ENCODE peak calls at places on chromosomes 1 and 21, in four cellular contexts. One of them, this sample, is unnamed.

GRCh38 chr1:201559679-201560162 is 20.8 kb downstream of the NAV1 start:
- DNase-seq in cardiac muscle cell: peak
- DNase-seq in astrocyte of the cerebellum: no peak
- DNase-seq in Peyer's patch: peak
- DNase-seq in this sample: no peak

GRCh38 chr1:27832762-27833161 is 2.2 kb downstream of the PPP1R8 start:
- DNase-seq in cardiac muscle cell: no peak
- DNase-seq in astrocyte of the cerebellum: peak
- DNase-seq in Peyer's patch: no peak
- DNase-seq in this sample: no peak

GRCh38 chr1:119984771-119985170 is 84.7 kb downstream of the NOTCH2 start:
- DNase-seq in astrocyte of the cerebellum: no peak
- DNase-seq in cardiac muscle cell: no peak
- DNase-seq in Peyer's patch: no peak
- DNase-seq in this sample: no peak

GRCh38 chr1:55519937-55520683 is 304.9 kb upstream of the USP24 start:
- DNase-seq in astrocyte of the cerebellum: no peak
- DNase-seq in Peyer's patch: no peak
- DNase-seq in cardiac muscle cell: no peak
- DNase-seq in this sample: peak

GRCh38 chr21:44416193-44416592 is 39.1 kb upstream of the LRRC3 start:
- DNase-seq in Peyer's patch: no peak
- DNase-seq in astrocyte of the cerebellum: no peak
- DNase-seq in cardiac muscle cell: no peak
- DNase-seq in this sample: no peak

GRCh38 chr1:62234709-62235108 is 40.1 kb downstream of the L1TD1 start:
- DNase-seq in Peyer's patch: no peak
- DNase-seq in cardiac muscle cell: no peak
- DNase-seq in astrocyte of the cerebellum: no peak
- DNase-seq in this sample: no peak

GRCh38 chr1:115158181-115158580 is 68.9 kb upstream of the TSPAN2 start:
- DNase-seq in astrocyte of the cerebellum: no peak
- DNase-seq in Peyer's patch: no peak
- DNase-seq in cardiac muscle cell: no peak
- DNase-seq in this sample: no peak

GRCh38 chr1:179251675-179252074 is 22.2 kb upstream of the ABL2 start:
- DNase-seq in cardiac muscle cell: peak
- DNase-seq in astrocyte of the cerebellum: peak
- DNase-seq in Peyer's patch: no peak
- DNase-seq in this sample: peak

GRCh38 chr1:24382165-24382577 is 31.4 kb downstream of the STPG1 start:
- DNase-seq in cardiac muscle cell: no peak
- DNase-seq in astrocyte of the cerebellum: no peak
- DNase-seq in Peyer's patch: no peak
- DNase-seq in this sample: no peak

GRCh38 chr1:94541175-94542087 is at the start of gene F3:
- DNase-seq in cardiac muscle cell: peak
- DNase-seq in astrocyte of the cerebellum: peak
- DNase-seq in Peyer's patch: peak
- DNase-seq in this sample: peak

GRCh38 chr1:217274927-217275616 is 355.8 kb downstream of the GPATCH2 start:
- DNase-seq in cardiac muscle cell: no peak
- DNase-seq in astrocyte of the cerebellum: no peak
- DNase-seq in Peyer's patch: no peak
- DNase-seq in this sample: no peak

GRCh38 chr1:53361541-53361961 is 33.7 kb upstream of the LRP8 start:
- DNase-seq in cardiac muscle cell: no peak
- DNase-seq in astrocyte of the cerebellum: no peak
- DNase-seq in Peyer's patch: peak
- DNase-seq in this sample: no peak

GRCh38 chr1:229046251-229046853 is 224.6 kb upstream of the RAB4A start:
- DNase-seq in Peyer's patch: no peak
- DNase-seq in cardiac muscle cell: no peak
- DNase-seq in astrocyte of the cerebellum: no peak
- DNase-seq in this sample: no peak

GRCh38 chr1:228818296-228818695 is 83.0 kb downstream of the RHOU start:
- DNase-seq in Peyer's patch: no peak
- DNase-seq in astrocyte of the cerebellum: no peak
- DNase-seq in cardiac muscle cell: no peak
- DNase-seq in this sample: no peak

GRCh38 chr21:17726047-17726446 is 93.1 kb downstream of the C21orf91 start:
- DNase-seq in astrocyte of the cerebellum: no peak
- DNase-seq in cardiac muscle cell: no peak
- DNase-seq in Peyer's patch: no peak
- DNase-seq in this sample: no peak

GRCh38 chr1:80633947-80634710 is 1166.6 kb upstream of the ADGRL2 start:
- DNase-seq in cardiac muscle cell: no peak
- DNase-seq in astrocyte of the cerebellum: no peak
- DNase-seq in Peyer's patch: no peak
- DNase-seq in this sample: no peak

GRCh38 chr1:75614455-75615379 is 3.8 kb upstream of the SLC44A5 start:
- DNase-seq in astrocyte of the cerebellum: peak
- DNase-seq in cardiac muscle cell: peak
- DNase-seq in Peyer's patch: no peak
- DNase-seq in this sample: no peak

GRCh38 chr1:7293702-7294630 is 477.1 kb upstream of the VAMP3 start:
- DNase-seq in Peyer's patch: no peak
- DNase-seq in astrocyte of the cerebellum: no peak
- DNase-seq in cardiac muscle cell: no peak
- DNase-seq in this sample: no peak

GRCh38 chr1:159817276-159818041 is 9.2 kb upstream of the SLAMF8 start:
- DNase-seq in astrocyte of the cerebellum: no peak
- DNase-seq in Peyer's patch: no peak
- DNase-seq in cardiac muscle cell: no peak
- DNase-seq in this sample: no peak

GRCh38 chr1:34918609-34919561 is 10.6 kb downstream of the DLGAP3 start:
- DNase-seq in cardiac muscle cell: no peak
- DNase-seq in astrocyte of the cerebellum: no peak
- DNase-seq in Peyer's patch: no peak
- DNase-seq in this sample: no peak

GRCh38 chr1:113943028-113943811 is 14.1 kb downstream of the HIPK1 start:
- DNase-seq in astrocyte of the cerebellum: no peak
- DNase-seq in Peyer's patch: no peak
- DNase-seq in cardiac muscle cell: no peak
- DNase-seq in this sample: no peak

GRCh38 chr21:35905973-35906357 is 154.4 kb downstream of the SETD4 start:
- DNase-seq in Peyer's patch: no peak
- DNase-seq in astrocyte of the cerebellum: no peak
- DNase-seq in cardiac muscle cell: no peak
- DNase-seq in this sample: no peak

GRCh38 chr1:234140388-234140787 is 232.9 kb upstream of the COA6 start:
- DNase-seq in astrocyte of the cerebellum: no peak
- DNase-seq in Peyer's patch: no peak
- DNase-seq in cardiac muscle cell: no peak
- DNase-seq in this sample: no peak

GRCh38 chr1:185367218-185367617 is 50.2 kb upstream of the IVNS1ABP start:
- DNase-seq in Peyer's patch: no peak
- DNase-seq in cardiac muscle cell: no peak
- DNase-seq in astrocyte of the cerebellum: no peak
- DNase-seq in this sample: no peak

GRCh38 chr1:99004270-99005141 is at the start of gene PLPPR5:
- DNase-seq in Peyer's patch: peak
- DNase-seq in cardiac muscle cell: peak
- DNase-seq in astrocyte of the cerebellum: no peak
- DNase-seq in this sample: no peak

GRCh38 chr1:229035054-229035747 is 235.7 kb upstream of the RAB4A start:
- DNase-seq in astrocyte of the cerebellum: no peak
- DNase-seq in Peyer's patch: no peak
- DNase-seq in cardiac muscle cell: no peak
- DNase-seq in this sample: no peak

GRCh38 chr1:100881687-100882086 is 13.0 kb downstream of the EXTL2 start:
- DNase-seq in Peyer's patch: no peak
- DNase-seq in astrocyte of the cerebellum: no peak
- DNase-seq in cardiac muscle cell: no peak
- DNase-seq in this sample: no peak

GRCh38 chr1:100879422-100879821 is 15.2 kb downstream of the EXTL2 start:
- DNase-seq in Peyer's patch: no peak
- DNase-seq in astrocyte of the cerebellum: no peak
- DNase-seq in cardiac muscle cell: no peak
- DNase-seq in this sample: no peak

GRCh38 chr1:100882622-100883186 is 11.9 kb downstream of the EXTL2 start:
- DNase-seq in cardiac muscle cell: no peak
- DNase-seq in Peyer's patch: no peak
- DNase-seq in astrocyte of the cerebellum: no peak
- DNase-seq in this sample: no peak

DNA sequence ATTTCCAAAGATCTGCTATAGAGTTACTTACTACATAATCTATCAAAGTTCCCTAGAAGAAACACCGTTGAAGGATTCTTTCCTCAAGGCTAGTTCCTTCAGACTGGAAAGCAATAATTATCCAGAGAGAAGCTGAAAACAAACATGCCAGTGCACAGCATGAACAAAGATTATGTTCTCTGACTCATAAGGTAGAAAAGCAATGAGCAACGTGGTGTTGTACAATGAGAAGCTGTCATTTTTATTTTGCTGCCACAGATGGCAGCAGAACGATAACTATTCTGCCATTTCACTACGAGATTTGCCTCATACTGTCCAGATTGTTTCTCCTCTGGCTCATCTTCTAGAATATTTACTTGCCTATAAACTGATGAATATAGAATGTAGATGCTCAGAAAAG is 10.7 kb downstream of the EXTL2 start:
- DNase-seq in Peyer's patch: no peak
- DNase-seq in astrocyte of the cerebellum: peak
- DNase-seq in cardiac muscle cell: no peak
- DNase-seq in this sample: no peak
- TF ChIP-seq CTCF in Peyer's patch: peak
- TF ChIP-seq CTCF in astrocyte of the cerebellum: peak
- TF ChIP-seq CTCF in cardiac muscle cell: no peak
- TF ChIP-seq CTCF in this sample: no peak

DNA sequence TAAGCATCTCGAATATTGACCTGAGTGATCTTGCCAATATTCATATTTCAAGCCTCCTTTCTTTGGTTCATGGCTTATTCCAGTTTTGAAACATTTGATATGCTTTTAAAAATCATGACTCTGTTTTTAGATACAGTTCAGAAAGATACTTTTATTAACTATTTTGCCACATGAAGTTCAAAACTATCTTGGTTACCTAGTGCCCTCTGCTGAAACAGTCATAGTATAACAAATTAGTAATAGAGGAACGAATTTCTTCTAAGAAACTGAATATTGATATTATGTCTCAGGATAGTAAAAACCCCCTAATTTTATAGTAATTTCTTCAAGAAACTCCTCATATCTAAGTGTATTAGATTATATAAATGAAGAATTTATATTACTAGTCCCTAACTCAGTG is 52.6 kb upstream of the RC3H1 start:
- DNase-seq in astrocyte of the cerebellum: peak
- DNase-seq in Peyer's patch: no peak
- DNase-seq in cardiac muscle cell: no peak
- DNase-seq in this sample: peak
- TF ChIP-seq CTCF in astrocyte of the cerebellum: no peak
- TF ChIP-seq CTCF in Peyer's patch: peak
- TF ChIP-seq CTCF in cardiac muscle cell: peak
- TF ChIP-seq CTCF in this sample: peak

DNA sequence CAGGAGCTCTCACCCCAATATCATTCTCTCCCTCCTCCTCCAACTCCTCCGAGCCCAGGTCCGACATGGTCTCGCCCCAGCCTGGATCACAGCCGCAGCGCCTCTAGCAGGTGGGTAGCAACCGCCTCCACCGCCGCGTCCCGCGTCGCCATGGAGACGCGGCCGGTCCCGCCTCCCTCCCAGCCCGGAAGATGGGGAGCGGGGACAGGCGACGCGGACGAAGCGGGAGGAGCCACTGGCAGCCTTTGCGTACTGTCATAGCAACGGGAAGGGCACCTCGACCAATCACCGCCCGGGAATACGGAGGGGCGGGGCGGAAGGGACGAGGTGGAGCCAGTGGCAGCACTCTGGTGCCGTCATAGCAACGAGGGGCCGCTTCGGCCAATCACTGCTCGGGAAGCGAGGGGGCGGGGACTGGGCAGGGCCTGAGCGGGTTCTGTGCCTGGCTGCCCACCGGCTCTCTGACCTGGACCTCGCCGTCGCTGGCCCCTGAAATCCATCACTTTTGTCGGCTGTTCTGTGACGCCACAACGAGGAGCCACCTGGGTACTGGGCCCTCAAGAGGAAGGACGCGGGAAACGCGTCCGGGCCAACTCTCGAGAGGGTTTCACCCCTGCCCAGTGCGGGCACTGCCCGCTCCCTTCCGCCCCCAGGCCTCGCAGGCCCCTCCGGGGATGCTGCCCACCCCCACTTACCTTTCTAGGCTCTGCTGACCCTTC is at the start of gene RSPH1:
- DNase-seq in astrocyte of the cerebellum: peak
- DNase-seq in Peyer's patch: peak
- DNase-seq in cardiac muscle cell: peak
- DNase-seq in this sample: peak
- TF ChIP-seq CTCF in astrocyte of the cerebellum: no peak
- TF ChIP-seq CTCF in Peyer's patch: no peak
- TF ChIP-seq CTCF in cardiac muscle cell: no peak
- TF ChIP-seq CTCF in this sample: no peak

GRCh38 chr1:3431266-3431665 is 23.2 kb upstream of the ARHGEF16 start:
- DNase-seq in astrocyte of the cerebellum: no peak
- DNase-seq in cardiac muscle cell: no peak
- DNase-seq in Peyer's patch: no peak
- DNase-seq in this sample: no peak
- TF ChIP-seq CTCF in astrocyte of the cerebellum: peak
- TF ChIP-seq CTCF in cardiac muscle cell: peak
- TF ChIP-seq CTCF in Peyer's patch: no peak
- TF ChIP-seq CTCF in this sample: peak

GRCh38 chr1:1285618-1286311 is 5.5 kb downstream of the SCNN1D start:
- DNase-seq in cardiac muscle cell: no peak
- DNase-seq in astrocyte of the cerebellum: no peak
- DNase-seq in Peyer's patch: no peak
- DNase-seq in this sample: no peak
- TF ChIP-seq CTCF in cardiac muscle cell: no peak
- TF ChIP-seq CTCF in astrocyte of the cerebellum: no peak
- TF ChIP-seq CTCF in Peyer's patch: no peak
- TF ChIP-seq CTCF in this sample: no peak

GRCh38 chr1:211623510-211623909 is 44.5 kb upstream of the SLC30A1 start:
- DNase-seq in astrocyte of the cerebellum: no peak
- DNase-seq in cardiac muscle cell: no peak
- DNase-seq in Peyer's patch: no peak
- DNase-seq in this sample: no peak

GRCh38 chr1:211627259-211627658 is 48.2 kb downstream of the NEK2 start:
- DNase-seq in cardiac muscle cell: peak
- DNase-seq in Peyer's patch: no peak
- DNase-seq in astrocyte of the cerebellum: no peak
- DNase-seq in this sample: no peak

GRCh38 chr1:211628446-211628845 is 47.0 kb downstream of the NEK2 start:
- DNase-seq in Peyer's patch: no peak
- DNase-seq in cardiac muscle cell: no peak
- DNase-seq in astrocyte of the cerebellum: no peak
- DNase-seq in this sample: no peak

GRCh38 chr1:211621471-211622198 is 42.7 kb upstream of the SLC30A1 start:
- DNase-seq in Peyer's patch: no peak
- DNase-seq in cardiac muscle cell: no peak
- DNase-seq in astrocyte of the cerebellum: no peak
- DNase-seq in this sample: no peak

DNA sequence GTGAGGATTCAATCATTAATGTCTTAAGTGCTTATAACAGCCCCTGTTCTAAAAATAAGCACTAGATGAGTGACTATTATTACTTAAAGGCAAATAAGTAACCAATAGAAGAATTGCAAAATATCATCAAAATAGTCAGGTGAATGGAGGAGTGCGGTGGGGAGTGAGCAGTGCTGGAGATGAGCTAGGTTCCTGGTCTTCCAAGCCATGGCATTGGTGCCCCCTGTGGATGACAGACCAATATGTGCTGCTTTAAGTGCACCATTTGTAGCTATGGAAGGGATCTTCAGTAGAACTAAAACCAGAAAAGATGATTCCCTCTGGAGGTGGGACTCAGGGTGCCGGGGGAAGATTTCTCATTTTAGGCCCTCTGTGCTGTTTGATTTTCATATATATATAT is 46.1 kb upstream of the SLC30A1 start:
- DNase-seq in astrocyte of the cerebellum: no peak
- DNase-seq in Peyer's patch: no peak
- DNase-seq in cardiac muscle cell: no peak
- DNase-seq in this sample: no peak
- TF ChIP-seq CTCF in astrocyte of the cerebellum: no peak
- TF ChIP-seq CTCF in Peyer's patch: peak
- TF ChIP-seq CTCF in cardiac muscle cell: peak
- TF ChIP-seq CTCF in this sample: peak

This sample was measured in AG09319.